ENCODE peak calls at places on chromosomes 6 and 20, in seven cellular contexts. O, F, E, Q, Z, X and L are unnamed samples.

GRCh38 chr20:50958733-50959542 is at the start of gene MOCS3:
- DNase-seq in O (peak; percentile 70), F (peak; percentile 78), E (peak; percentile 91), Q (no peak), Z (peak; percentile 72), X (peak; percentile 97), L (peak; percentile 87)

GRCh38 chr6:35058041-35058675 is 83.0 kb downstream of the TCP11 start:
- DNase-seq in O (no peak), F (no peak), E (no peak), Q (no peak), Z (no peak), X (no peak), L (no peak)

GRCh38 chr6:51805517-51805916 is 281.9 kb downstream of the PKHD1 start:
- DNase-seq in O (no peak), F (no peak), E (no peak), Q (no peak), Z (no peak), X (no peak), L (no peak)

GRCh38 chr20:38604873-38605303 is 3.3 kb downstream of the ARHGAP40 start:
- DNase-seq in O (no peak), F (no peak), E (no peak), Q (no peak), Z (no peak), X (peak; percentile 56), L (no peak)

GRCh38 chr20:57393321-57394086 is 2.3 kb downstream of the RBM38 start:
- DNase-seq in O (no peak), F (no peak), E (no peak), Q (no peak), Z (no peak), X (no peak), L (no peak)

GRCh38 chr6:193773-194310 is 98.4 kb upstream of the DUSP22 start:
- DNase-seq in O (no peak), F (no peak), E (no peak), Q (no peak), Z (no peak), X (no peak), L (no peak)

GRCh38 chr6:142377112-142377848 is 75.5 kb downstream of the ADGRG6 start:
- DNase-seq in O (no peak), F (no peak), E (no peak), Q (no peak), Z (peak; percentile 9), X (peak; percentile 70), L (no peak)

GRCh38 chr20:50484271-50484976 is 25.8 kb upstream of the PTPN1 start:
- DNase-seq in O (no peak), F (no peak), E (no peak), Q (no peak), Z (no peak), X (no peak), L (no peak)

GRCh38 chr6:2793491-2794151 is 28.4 kb downstream of the WRNIP1 start:
- DNase-seq in O (no peak), F (no peak), E (no peak), Q (no peak), Z (no peak), X (no peak), L (no peak)

GRCh38 chr6:156557269-156557885 is 219.8 kb upstream of the ARID1B start:
- DNase-seq in O (no peak), F (no peak), E (no peak), Q (no peak), Z (no peak), X (no peak), L (peak; percentile 40)

GRCh38 chr6:122393339-122393896 is 6.0 kb upstream of the HSF2 start:
- DNase-seq in O (no peak), F (no peak), E (no peak), Q (no peak), Z (no peak), X (no peak), L (no peak)